ENCODE peak calls at places on chromosomes 16 and 17, in six cellular contexts. P, E, O, Q, T and C are unnamed samples.

GRCh38 chr16:21302454-21302853 is 24.4 kb upstream of the CRYM start:
- DNase-seq in P (no peak), E (peak), O (no peak), Q (no peak), T (no peak), C (no peak)

GRCh38 chr16:85152414-85153030 is 40.2 kb upstream of the CIBAR2 start:
- DNase-seq in P (no peak), E (no peak), O (no peak), Q (no peak), T (no peak), C (peak)

GRCh38 chr17:15431201-15431600 is 36.2 kb downstream of the CDRT4 start:
- DNase-seq in P (no peak), E (peak), O (no peak), Q (no peak), T (no peak), C (peak)

GRCh38 chr16:2702871-2703745 is 16.9 kb downstream of the PRSS27 start:
- DNase-seq in P (no peak), E (no peak), O (no peak), Q (no peak), T (no peak), C (no peak)

GRCh38 chr17:26792486-26792885 is 501.4 kb upstream of the WSB1 start:
- DNase-seq in P (no peak), E (no peak), O (no peak), Q (no peak), T (no peak), C (no peak)

GRCh38 chr17:40536731-40537171 is 28.5 kb downstream of the CCR7 start:
- DNase-seq in P (no peak), E (no peak), O (no peak), Q (peak), T (no peak), C (peak)

GRCh38 chr16:1466968-1467521 is 7.8 kb downstream of the CLCN7 start:
- DNase-seq in P (peak), E (no peak), O (no peak), Q (no peak), T (no peak), C (no peak)

GRCh38 chr16:14464192-14464591 is 165.9 kb downstream of the PARN start:
- DNase-seq in P (no peak), E (no peak), O (no peak), Q (no peak), T (no peak), C (no peak)

GRCh38 chr17:45108595-45109521 is 23.5 kb downstream of the PLCD3 start:
- DNase-seq in P (no peak), E (no peak), O (no peak), Q (no peak), T (no peak), C (no peak)

GRCh38 chr17:50079334-50080095 is 15.6 kb upstream of the PDK2 start:
- DNase-seq in P (no peak), E (no peak), O (no peak), Q (peak), T (no peak), C (peak)

GRCh38 chr16:19005561-19006445 is 22.1 kb downstream of the TMC7 start:
- DNase-seq in P (no peak), E (no peak), O (no peak), Q (no peak), T (peak), C (peak)

GRCh38 chr16:67040906-67041305 is 12.0 kb downstream of the CBFB start:
- DNase-seq in P (no peak), E (no peak), O (no peak), Q (no peak), T (no peak), C (no peak)

GRCh38 chr17:65455972-65456343 is 105.5 kb downstream of the AXIN2 start:
- DNase-seq in P (no peak), E (peak), O (peak), Q (peak), T (no peak), C (no peak)

GRCh38 chr17:82380860-82381702 is 9.5 kb downstream of the UTS2R start:
- DNase-seq in P (no peak), E (no peak), O (no peak), Q (no peak), T (no peak), C (no peak)

GRCh38 chr16:86229866-86230656 is 280.3 kb upstream of the FOXF1 start:
- DNase-seq in P (no peak), E (no peak), O (no peak), Q (no peak), T (no peak), C (peak)

GRCh38 chr16:20868890-20869289 is 31.3 kb downstream of the DCUN1D3 start:
- DNase-seq in P (no peak), E (peak), O (no peak), Q (no peak), T (peak), C (peak)

GRCh38 chr16:75251280-75252048 is at the start of gene BCAR1:
- DNase-seq in P (peak), E (peak), O (no peak), Q (peak), T (peak), C (peak)

GRCh38 chr17:28252436-28252835 is 66.6 kb upstream of the TMEM97 start:
- DNase-seq in P (no peak), E (no peak), O (no peak), Q (no peak), T (no peak), C (no peak)

GRCh38 chr17:72030067-72030899 is 90.5 kb upstream of the SOX9 start:
- DNase-seq in P (peak), E (peak), O (peak), Q (peak), T (peak), C (peak)

GRCh38 chr16:81036751-81037350 is 1.2 kb downstream of the ATMIN start:
- DNase-seq in P (no peak), E (peak), O (no peak), Q (no peak), T (no peak), C (no peak)

GRCh38 chr16:50308237-50308965 is 42.0 kb downstream of the ADCY7 start:
- DNase-seq in P (no peak), E (no peak), O (peak), Q (no peak), T (no peak), C (peak)

GRCh38 chr17:58808609-58809563 is 53.2 kb downstream of the PPM1E start:
- DNase-seq in P (no peak), E (no peak), O (no peak), Q (no peak), T (no peak), C (no peak)

GRCh38 chr16:10080031-10080772 is 102.0 kb downstream of the GRIN2A start:
- DNase-seq in P (no peak), E (peak), O (no peak), Q (no peak), T (peak), C (no peak)

GRCh38 chr16:57886427-57886826 is 84.1 kb upstream of the KIFC3 start:
- DNase-seq in P (no peak), E (no peak), O (no peak), Q (no peak), T (no peak), C (no peak)

GRCh38 chr17:62875296-62875695 is 67.2 kb upstream of the MARCHF10 start:
- DNase-seq in P (no peak), E (no peak), O (no peak), Q (no peak), T (no peak), C (no peak)

GRCh38 chr17:50630524-50631194 is 4.0 kb upstream of the ABCC3 start:
- DNase-seq in P (no peak), E (peak), O (peak), Q (peak), T (no peak), C (no peak)

GRCh38 chr16:69243479-69243878 is 56.5 kb downstream of the SNTB2 start:
- DNase-seq in P (no peak), E (no peak), O (no peak), Q (no peak), T (no peak), C (no peak)

GRCh38 chr16:65816556-65816955 is 549.9 kb upstream of the CDH5 start:
- DNase-seq in P (no peak), E (no peak), O (no peak), Q (no peak), T (no peak), C (no peak)

GRCh38 chr17:44198721-44199552 is 747 bp downstream of the ATXN7L3 start:
- DNase-seq in P (peak), E (peak), O (peak), Q (peak), T (no peak), C (no peak)

DNA sequence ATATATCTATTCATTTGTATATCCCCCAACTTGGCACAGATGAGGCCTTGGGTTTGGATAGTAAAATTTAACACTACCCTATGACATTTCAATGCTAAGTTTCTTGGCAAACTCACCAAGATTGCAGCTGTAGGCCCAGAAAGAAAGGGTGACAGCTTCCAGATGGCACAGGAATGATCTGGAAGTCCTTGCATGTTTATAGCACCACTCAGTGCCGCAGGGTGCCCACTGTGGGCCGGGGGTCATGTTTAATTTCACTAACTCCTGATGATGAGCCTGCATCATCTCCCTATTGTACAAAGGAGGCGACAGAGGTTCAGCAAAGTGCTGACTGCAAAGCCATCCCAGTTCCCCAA is 166.0 kb downstream of the XYLT1 start:
- DNase-seq in P (no peak), E (no peak), O (no peak), Q (no peak), T (no peak), C (no peak)
- TF ChIP-seq CTCF in P (peak), E (peak), O (no peak), Q (no peak), T (no peak), C (no peak)

GRCh38 chr17:54085934-54086333 is 263.2 kb downstream of the KIF2B start:
- DNase-seq in P (no peak), E (peak), O (no peak), Q (no peak), T (no peak), C (no peak)
- TF ChIP-seq CTCF in P (no peak), E (no peak), O (no peak), Q (no peak), T (no peak), C (no peak)

GRCh38 chr16:6725634-6726331 is 606.9 kb upstream of the RBFOX1 start:
- DNase-seq in P (no peak), E (peak), O (no peak), Q (no peak), T (no peak), C (no peak)
- TF ChIP-seq CTCF in P (no peak), E (peak), O (no peak), Q (no peak), T (peak), C (no peak)

GRCh38 chr17:68532826-68533225 is 20.6 kb downstream of the PRKAR1A start:
- DNase-seq in P (no peak), E (no peak), O (no peak), Q (no peak), T (no peak), C (no peak)

GRCh38 chr17:68534714-68535113 is 22.5 kb downstream of the PRKAR1A start:
- DNase-seq in P (no peak), E (no peak), O (no peak), Q (no peak), T (no peak), C (no peak)

GRCh38 chr17:68535903-68536302 is 23.7 kb downstream of the PRKAR1A start:
- DNase-seq in P (no peak), E (no peak), O (no peak), Q (no peak), T (no peak), C (no peak)

GRCh38 chr17:68531252-68531651 is 19.0 kb downstream of the PRKAR1A start:
- DNase-seq in P (no peak), E (no peak), O (no peak), Q (no peak), T (no peak), C (no peak)

GRCh38 chr17:68533887-68534700 is 21.9 kb downstream of the PRKAR1A start:
- DNase-seq in P (no peak), E (no peak), O (no peak), Q (no peak), T (no peak), C (no peak)
- TF ChIP-seq CTCF in P (peak), E (peak), O (peak), Q (peak), T (peak), C (no peak)

GRCh38 chr17:75752405-75753192 is 12.4 kb downstream of the GALK1 start:
- DNase-seq in P (no peak), E (no peak), O (no peak), Q (no peak), T (no peak), C (no peak)
- TF ChIP-seq CTCF in P (peak), E (no peak), O (no peak), Q (no peak), T (no peak), C (no peak)

GRCh38 chr17:37759014-37759637 is 14.3 kb upstream of the HNF1B start:
- DNase-seq in P (no peak), E (peak), O (no peak), Q (no peak), T (no peak), C (no peak)
- TF ChIP-seq CTCF in P (no peak), E (no peak), O (no peak), Q (no peak), T (no peak), C (no peak)

DNA sequence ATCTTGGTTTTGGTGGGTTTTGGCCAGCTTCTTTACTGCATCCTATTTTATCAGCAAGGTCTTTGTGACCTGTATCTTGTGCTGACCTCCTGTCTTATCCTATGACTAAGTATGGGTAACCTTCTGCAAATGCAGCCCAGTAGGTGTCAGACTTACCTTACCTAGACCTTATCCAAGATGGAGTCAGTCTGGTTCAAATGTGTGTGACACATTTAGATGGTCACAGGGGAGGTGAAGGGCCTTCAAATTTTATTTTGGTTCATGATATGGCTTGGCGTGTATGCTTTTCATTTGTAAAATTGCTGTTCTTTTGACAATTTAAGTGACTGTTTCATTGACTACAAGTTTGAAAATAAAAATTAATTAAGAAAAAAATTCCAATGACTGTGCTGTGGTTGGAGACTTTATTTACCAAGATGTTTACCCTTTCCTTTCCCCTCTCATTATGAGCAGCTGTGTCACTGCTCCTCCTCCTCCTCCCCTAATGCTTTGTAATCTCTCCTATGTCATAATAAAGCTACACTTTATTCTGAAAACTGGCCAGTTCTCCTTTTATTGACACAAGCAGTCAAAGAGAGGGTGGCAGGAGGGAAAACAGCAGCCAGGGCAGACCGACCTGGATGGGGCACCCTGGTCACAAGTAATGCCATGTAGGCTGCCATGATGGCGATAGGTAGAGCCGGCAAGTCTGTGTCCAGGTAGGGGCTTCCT is 49.4 kb downstream of the TNFRSF13B start:
- DNase-seq in P (no peak), E (no peak), O (peak), Q (no peak), T (no peak), C (no peak)
- TF ChIP-seq CTCF in P (peak), E (no peak), O (no peak), Q (no peak), T (no peak), C (no peak)

DNA sequence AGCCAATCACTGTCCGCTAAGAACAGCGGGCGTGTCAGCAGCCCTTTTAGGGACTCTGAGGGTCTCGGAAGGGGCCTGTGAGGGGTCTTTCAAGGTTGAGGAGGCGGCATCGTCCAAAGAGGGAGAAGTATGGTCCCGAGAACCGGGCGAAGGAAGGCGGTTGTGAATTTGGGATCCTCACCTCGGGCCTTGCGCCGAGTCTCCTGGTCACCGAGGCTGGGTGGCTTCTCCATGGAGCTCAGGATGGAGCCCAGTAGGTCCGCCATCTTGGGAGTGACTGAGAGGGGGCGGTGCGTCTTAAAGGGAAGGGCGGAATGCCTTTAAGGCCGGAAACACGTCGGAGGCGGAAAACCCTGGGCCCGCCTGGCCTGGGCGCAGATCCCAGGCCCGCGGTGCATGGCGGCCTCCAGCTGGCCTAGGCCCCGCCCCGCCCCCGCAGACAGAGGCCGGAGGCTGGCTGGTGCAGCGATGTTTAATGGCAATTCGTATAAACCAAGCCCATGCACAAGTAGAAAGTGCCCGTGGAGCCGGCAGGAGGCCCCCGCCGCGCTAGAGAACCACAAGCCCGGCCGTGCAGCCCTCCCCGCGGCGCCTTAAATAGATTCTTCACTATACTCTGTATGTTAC is at the start of gene SPAG7:
- DNase-seq in P (peak), E (peak), O (peak), Q (peak), T (peak), C (peak)
- TF ChIP-seq CTCF in P (no peak), E (no peak), O (no peak), Q (no peak), T (peak), C (no peak)